ENCODE peak calls at places on chromosomes 4 and X, in five cellular contexts. Q is GM13977, O is left ventricle myocardium inferior, J is left lung, H is heart right ventricle. D is an unnamed sample.

GRCh38 chr4:1240721-1241465 is 8.0 kb downstream of the CTBP1 start:
- DNase-seq in Q (no peak), O (no peak), J (peak; percentile 28), H (peak; percentile 2), D (no peak)

GRCh38 chr4:98747659-98748091 is 89.3 kb upstream of the TSPAN5 start:
- DNase-seq in Q (no peak), O (no peak), J (no peak), H (no peak), D (no peak)

GRCh38 chr4:34170941-34171340 is 2073.4 kb downstream of the ARAP2 start:
- DNase-seq in Q (no peak), O (no peak), J (no peak), H (no peak), D (peak; percentile 63)

GRCh38 chr4:156962551-156962974 is 9.0 kb downstream of the PDGFC start:
- DNase-seq in Q (no peak), O (no peak), J (no peak), H (no peak), D (peak; percentile 97)

GRCh38 chrX:134749651-134750450 is 91.6 kb upstream of the PLAC1 start:
- DNase-seq in Q (no peak), O (no peak), J (no peak), H (no peak), D (no peak)

GRCh38 chrX:10833299-10834169 is 213.1 kb upstream of the MID1 start:
- DNase-seq in Q (no peak), O (no peak), J (peak; percentile 55), H (peak; percentile 2), D (peak; percentile 24)

GRCh38 chrX:69506617-69507499 is 2.7 kb downstream of the NALF2 start:
- DNase-seq in Q (no peak), O (no peak), J (no peak), H (no peak), D (no peak)

GRCh38 chr4:154614306-154614705 is 1.9 kb upstream of the FGG start:
- DNase-seq in Q (no peak), O (no peak), J (no peak), H (no peak), D (no peak)

GRCh38 chrX:11908371-11908770 is 150.3 kb downstream of the MSL3 start:
- DNase-seq in Q (peak; percentile 20), O (no peak), J (no peak), H (no peak), D (peak; percentile 45)

GRCh38 chr4:79983431-79983830 is 89.6 kb downstream of the ANTXR2 start:
- DNase-seq in Q (no peak), O (no peak), J (no peak), H (no peak), D (no peak)

GRCh38 chrX:107731831-107732502 is 43.6 kb downstream of the TSC22D3 start:
- DNase-seq in Q (no peak), O (peak; percentile 87), J (peak; percentile 88), H (peak; percentile 90), D (peak; percentile 87)

GRCh38 chr4:20383969-20384368 is 132.3 kb downstream of the SLIT2 start:
- DNase-seq in Q (no peak), O (no peak), J (no peak), H (no peak), D (no peak)

GRCh38 chrX:67544281-67544680 is 460 bp downstream of the AR start:
- DNase-seq in Q (no peak), O (peak; percentile 19), J (peak; percentile 38), H (peak; percentile 6), D (peak; percentile 18)

GRCh38 chr4:87679449-87680169 is 29.5 kb downstream of the DMP1 start:
- DNase-seq in Q (peak; percentile 27), O (peak; percentile 36), J (no peak), H (peak; percentile 68), D (peak; percentile 76)

GRCh38 chr4:71189471-71189870 is 149.3 kb upstream of the SLC4A4 start:
- DNase-seq in Q (no peak), O (no peak), J (no peak), H (no peak), D (no peak)

GRCh38 chr4:51923343-51923742 is 80.4 kb downstream of the DCUN1D4 start:
- DNase-seq in Q (no peak), O (no peak), J (no peak), H (no peak), D (no peak)

GRCh38 chrX:10235851-10236250 is 79.1 kb downstream of the CLCN4 start:
- DNase-seq in Q (no peak), O (no peak), J (no peak), H (no peak), D (peak; percentile 91)

GRCh38 chr4:52037730-52038108 is 380 bp downstream of the SGCB start:
- DNase-seq in Q (peak; percentile 48), O (peak; percentile 33), J (peak; percentile 42), H (peak; percentile 38), D (peak; percentile 46)

GRCh38 chrX:20712811-20713210 is 446.1 kb upstream of the RPS6KA3 start:
- DNase-seq in Q (no peak), O (no peak), J (no peak), H (no peak), D (no peak)

GRCh38 chr4:140136509-140136908 is 17.5 kb downstream of the MAML3 start:
- DNase-seq in Q (no peak), O (no peak), J (no peak), H (no peak), D (peak; percentile 77)

GRCh38 chr4:7761312-7761711 is 178.3 kb downstream of the AFAP1 start:
- DNase-seq in Q (no peak), O (no peak), J (no peak), H (no peak), D (no peak)

GRCh38 chrX:154329284-154329683 is 33.7 kb downstream of the TKTL1 start:
- DNase-seq in Q (no peak), O (no peak), J (no peak), H (no peak), D (no peak)

GRCh38 chr4:57291911-57292310 is 181.7 kb upstream of the IGFBP7 start:
- DNase-seq in Q (no peak), O (no peak), J (no peak), H (no peak), D (no peak)

GRCh38 chr4:42454755-42455154 is 57.5 kb downstream of the SHISA3 start:
- DNase-seq in Q (no peak), O (no peak), J (no peak), H (no peak), D (no peak)

GRCh38 chr4:27176400-27176799 is 315.8 kb downstream of the STIM2 start:
- DNase-seq in Q (no peak), O (no peak), J (no peak), H (no peak), D (peak; percentile 74)
- TF ChIP-seq CTCF in Q (peak; percentile 36), O (peak; percentile 45), J (no peak), H (peak; percentile 51), D (peak; percentile 80)

GRCh38 chrX:77426811-77427210 is 20.4 kb upstream of the FGF16 start:
- DNase-seq in Q (no peak), O (no peak), J (no peak), H (no peak), D (peak; percentile 68)

GRCh38 chrX:77432998-77433397 is 14.2 kb upstream of the FGF16 start:
- DNase-seq in Q (no peak), O (no peak), J (no peak), H (no peak), D (no peak)

GRCh38 chrX:77427586-77427985 is 19.6 kb upstream of the FGF16 start:
- DNase-seq in Q (no peak), O (no peak), J (no peak), H (no peak), D (peak; percentile 51)

GRCh38 chrX:77434949-77435348 is 12.2 kb upstream of the FGF16 start:
- DNase-seq in Q (no peak), O (no peak), J (no peak), H (no peak), D (peak; percentile 18)

GRCh38 chrX:77431227-77431626 is 16.0 kb upstream of the FGF16 start:
- DNase-seq in Q (no peak), O (no peak), J (no peak), H (no peak), D (peak; percentile 70)
- TF ChIP-seq CTCF in Q (no peak), O (no peak), J (no peak), H (peak; percentile 6), D (peak; percentile 0)

GRCh38 chr4:11463707-11464106 is 35.0 kb upstream of the HS3ST1 start:
- DNase-seq in Q (no peak), O (no peak), J (no peak), H (no peak), D (no peak)
- TF ChIP-seq CTCF in Q (no peak), O (no peak), J (no peak), H (no peak), D (no peak)

GRCh38 chrX:111168314-111168713 is 72.3 kb downstream of the PAK3 start:
- DNase-seq in Q (no peak), O (no peak), J (no peak), H (no peak), D (peak; percentile 53)
- TF ChIP-seq CTCF in Q (peak; percentile 36), O (peak; percentile 24), J (no peak), H (peak; percentile 24), D (peak; percentile 47)

GRCh38 chr4:25873632-25874129 is 10.9 kb upstream of the SEL1L3 start:
- DNase-seq in Q (no peak), O (no peak), J (no peak), H (no peak), D (no peak)
- TF ChIP-seq CTCF in Q (no peak), O (no peak), J (no peak), H (no peak), D (no peak)

GRCh38 chrX:132591719-132592275 is 103.0 kb upstream of the MBNL3 start:
- DNase-seq in Q (no peak), O (no peak), J (no peak), H (no peak), D (no peak)

GRCh38 chrX:132590350-132591026 is 101.7 kb upstream of the MBNL3 start:
- DNase-seq in Q (no peak), O (no peak), J (no peak), H (no peak), D (no peak)

GRCh38 chrX:132594129-132594528 is 105.3 kb upstream of the MBNL3 start:
- DNase-seq in Q (no peak), O (no peak), J (no peak), H (no peak), D (peak; percentile 79)

DNA sequence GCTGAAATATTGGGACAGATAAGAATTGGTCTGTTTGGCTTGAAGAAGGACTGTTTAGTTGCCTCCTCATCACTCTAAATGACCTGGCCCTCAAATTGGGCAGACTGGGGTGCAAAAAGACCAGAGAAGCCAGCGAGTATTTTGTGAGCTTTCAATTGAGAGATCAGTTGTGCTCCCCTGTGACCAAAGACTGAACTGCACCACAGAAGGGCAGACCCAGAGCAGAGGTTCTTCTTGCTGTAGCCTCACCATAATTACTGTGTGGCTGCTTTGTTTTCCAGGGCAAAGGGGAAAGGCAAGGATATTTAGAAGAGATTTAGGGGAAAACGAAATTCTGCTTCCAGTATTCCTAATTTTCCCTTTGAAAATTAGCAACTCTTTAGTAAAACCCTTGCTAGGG is 104.0 kb upstream of the MBNL3 start:
- DNase-seq in Q (peak; percentile 5), O (no peak), J (no peak), H (no peak), D (peak; percentile 15)
- TF ChIP-seq CTCF in Q (peak; percentile 49), O (peak; percentile 54), J (no peak), H (peak; percentile 47), D (peak; percentile 35)

GRCh38 chr4:41362647-41363383 is 106.1 kb downstream of the UCHL1 start:
- DNase-seq in Q (no peak), O (no peak), J (no peak), H (no peak), D (no peak)
- TF ChIP-seq CTCF in Q (no peak), O (no peak), J (no peak), H (no peak), D (no peak)

D was measured in fibroblast of mammary gland.